ENCODE peak calls at places on chromosomes 5 and 9, in seven cellular contexts. F, E, S, O, J, V and B are unnamed samples.

GRCh38 chr9:23700359-23700758 is 125.7 kb downstream of the ELAVL2 start:
- DNase-seq in J (no peak), V (no peak), F (no peak), E (no peak), O (no peak), S (no peak), B (no peak)

GRCh38 chr9:14352549-14352948 is 38.6 kb upstream of the NFIB start:
- DNase-seq in O (no peak), E (peak; percentile 12), V (no peak), S (no peak), F (no peak), J (no peak), B (no peak)

GRCh38 chr5:13946111-13946510 is 1.6 kb upstream of the DNAH5 start:
- DNase-seq in S (no peak), V (peak; percentile 74), J (no peak), F (no peak), E (no peak), O (no peak), B (no peak)

GRCh38 chr9:84557751-84558150 is 111.8 kb upstream of the NTRK2 start:
- DNase-seq in S (no peak), E (no peak), V (no peak), F (no peak), J (no peak), O (no peak), B (no peak)

GRCh38 chr5:60945760-60946253 is 802 bp downstream of the NDUFAF2 start:
- DNase-seq in O (no peak), V (peak; percentile 62), S (peak; percentile 48), F (no peak), J (no peak), E (no peak), B (peak; percentile 75)

GRCh38 chr5:69295088-69295754 is 37.4 kb downstream of the CCDC125 start:
- DNase-seq in V (peak; percentile 9), J (no peak), F (no peak), O (no peak), S (no peak), E (no peak), B (no peak)

GRCh38 chr5:160492565-160492964 is 70.9 kb downstream of the PTTG1 start:
- DNase-seq in O (no peak), J (no peak), F (no peak), E (no peak), S (peak; percentile 16), V (no peak), B (no peak)

GRCh38 chr9:33939924-33940874 is 108.5 kb downstream of the UBAP2 start:
- DNase-seq in V (no peak), O (no peak), S (no peak), F (no peak), E (no peak), J (no peak), B (peak; percentile 24)

GRCh38 chr9:131784882-131785281 is 45.0 kb upstream of the RAPGEF1 start:
- DNase-seq in V (no peak), O (no peak), E (no peak), F (no peak), J (no peak), S (no peak), B (no peak)

GRCh38 chr5:126464959-126465358 is 41.8 kb downstream of the GRAMD2B start:
- DNase-seq in V (no peak), J (no peak), O (no peak), S (no peak), E (no peak), F (no peak), B (no peak)

GRCh38 chr9:93595861-93596365 is 19.5 kb downstream of the PHF2 start:
- DNase-seq in F (no peak), S (no peak), O (no peak), V (no peak), J (peak; percentile 61), E (no peak), B (no peak)

GRCh38 chr5:142894749-142895148 is 124.6 kb downstream of the ARHGAP26 start:
- DNase-seq in J (no peak), O (no peak), E (no peak), S (peak; percentile 32), F (no peak), V (peak; percentile 38), B (peak; percentile 60)

GRCh38 chr5:56580864-56581263 is 234.5 kb upstream of the MAP3K1 start:
- DNase-seq in S (no peak), O (no peak), J (no peak), V (no peak), F (no peak), E (no peak), B (no peak)

GRCh38 chr5:158676642-158677489 is 422.9 kb downstream of the EBF1 start:
- DNase-seq in J (no peak), E (no peak), S (no peak), O (peak; percentile 85), F (peak; percentile 80), V (no peak), B (no peak)

GRCh38 chr5:11719888-11720481 is 184.3 kb downstream of the CTNND2 start:
- DNase-seq in E (peak; percentile 3), F (peak; percentile 65), S (peak; percentile 32), O (peak; percentile 69), V (no peak), J (no peak), B (no peak)

GRCh38 chr9:38183994-38184568 is 115.1 kb upstream of the SHB start:
- DNase-seq in E (no peak), S (no peak), V (no peak), F (no peak), O (no peak), J (no peak), B (peak; percentile 72)

GRCh38 chr5:146249801-146250200 is 46.4 kb downstream of the RBM27 start:
- DNase-seq in O (peak; percentile 26), V (no peak), J (no peak), E (no peak), S (no peak), F (peak; percentile 23), B (no peak)

GRCh38 chr9:95381243-95381642 is 63.7 kb upstream of the FANCC start:
- DNase-seq in E (no peak), J (no peak), S (no peak), V (peak; percentile 44), F (no peak), O (no peak), B (peak; percentile 46)